ENCODE peak calls at places on chromosome 1, in eight cellular contexts. One of them, this sample, is unnamed.

GRCh38 chr1:13770769-13771168 is 70.8 kb downstream of the PRDM2 start:
- DNase-seq in HTR-8/SVneo: no peak
- DNase-seq in ovary: no peak
- DNase-seq in memory B cell: no peak
- DNase-seq in hypothalamus: no peak
- DNase-seq in T47D: no peak
- DNase-seq in heart left ventricle: no peak
- DNase-seq in A172: no peak
- DNase-seq in this sample: no peak

GRCh38 chr1:29962831-29963247 is 726.5 kb downstream of the PTPRU start:
- DNase-seq in HTR-8/SVneo: no peak
- DNase-seq in ovary: no peak
- DNase-seq in memory B cell: no peak
- DNase-seq in hypothalamus: no peak
- DNase-seq in T47D: no peak
- DNase-seq in heart left ventricle: no peak
- DNase-seq in A172: peak
- DNase-seq in this sample: no peak

GRCh38 chr1:231442735-231443134 is 20.6 kb upstream of the EGLN1 start:
- DNase-seq in HTR-8/SVneo: no peak
- DNase-seq in ovary: no peak
- DNase-seq in memory B cell: no peak
- DNase-seq in hypothalamus: no peak
- DNase-seq in T47D: no peak
- DNase-seq in heart left ventricle: no peak
- DNase-seq in A172: no peak
- DNase-seq in this sample: no peak

GRCh38 chr1:75338974-75339483 is 204.8 kb downstream of the LHX8 start:
- DNase-seq in HTR-8/SVneo: no peak
- DNase-seq in ovary: no peak
- DNase-seq in memory B cell: no peak
- DNase-seq in hypothalamus: no peak
- DNase-seq in T47D: no peak
- DNase-seq in heart left ventricle: no peak
- DNase-seq in A172: peak
- DNase-seq in this sample: no peak

GRCh38 chr1:2481885-2482284 is 5.8 kb downstream of the PLCH2 start:
- DNase-seq in HTR-8/SVneo: no peak
- DNase-seq in ovary: no peak
- DNase-seq in memory B cell: no peak
- DNase-seq in hypothalamus: no peak
- DNase-seq in T47D: no peak
- DNase-seq in heart left ventricle: no peak
- DNase-seq in A172: no peak
- DNase-seq in this sample: no peak

GRCh38 chr1:211343607-211344334 is 17.1 kb downstream of the TRAF5 start:
- DNase-seq in HTR-8/SVneo: no peak
- DNase-seq in ovary: no peak
- DNase-seq in memory B cell: no peak
- DNase-seq in hypothalamus: no peak
- DNase-seq in T47D: no peak
- DNase-seq in heart left ventricle: no peak
- DNase-seq in A172: no peak
- DNase-seq in this sample: no peak

GRCh38 chr1:8902765-8903164 is 24.3 kb upstream of the ENO1 start:
- DNase-seq in HTR-8/SVneo: no peak
- DNase-seq in ovary: no peak
- DNase-seq in memory B cell: no peak
- DNase-seq in hypothalamus: no peak
- DNase-seq in T47D: peak
- DNase-seq in heart left ventricle: no peak
- DNase-seq in A172: peak
- DNase-seq in this sample: no peak

GRCh38 chr1:245155186-245156040 is 628 bp downstream of the KIF26B start:
- DNase-seq in HTR-8/SVneo: no peak
- DNase-seq in ovary: no peak
- DNase-seq in memory B cell: peak
- DNase-seq in hypothalamus: no peak
- DNase-seq in T47D: no peak
- DNase-seq in heart left ventricle: no peak
- DNase-seq in A172: no peak
- DNase-seq in this sample: no peak

GRCh38 chr1:154741327-154741726 is 128.8 kb downstream of the KCNN3 start:
- DNase-seq in HTR-8/SVneo: no peak
- DNase-seq in ovary: no peak
- DNase-seq in memory B cell: no peak
- DNase-seq in hypothalamus: no peak
- DNase-seq in T47D: no peak
- DNase-seq in heart left ventricle: no peak
- DNase-seq in A172: no peak
- DNase-seq in this sample: no peak

GRCh38 chr1:75727571-75727970 is 3.1 kb downstream of the ACADM start:
- DNase-seq in HTR-8/SVneo: no peak
- DNase-seq in ovary: no peak
- DNase-seq in memory B cell: no peak
- DNase-seq in hypothalamus: no peak
- DNase-seq in T47D: no peak
- DNase-seq in heart left ventricle: no peak
- DNase-seq in A172: no peak
- DNase-seq in this sample: no peak

GRCh38 chr1:206986402-206986801 is 16.1 kb upstream of the FCAMR start:
- DNase-seq in HTR-8/SVneo: no peak
- DNase-seq in ovary: no peak
- DNase-seq in memory B cell: no peak
- DNase-seq in hypothalamus: no peak
- DNase-seq in T47D: no peak
- DNase-seq in heart left ventricle: no peak
- DNase-seq in A172: no peak
- DNase-seq in this sample: no peak

GRCh38 chr1:119871881-119872280 is 24.4 kb downstream of the ADAM30 start:
- DNase-seq in HTR-8/SVneo: no peak
- DNase-seq in ovary: no peak
- DNase-seq in memory B cell: no peak
- DNase-seq in hypothalamus: no peak
- DNase-seq in T47D: no peak
- DNase-seq in heart left ventricle: no peak
- DNase-seq in A172: no peak
- DNase-seq in this sample: no peak

GRCh38 chr1:12507631-12508030 is 110.4 kb downstream of the DHRS3 start:
- DNase-seq in HTR-8/SVneo: no peak
- DNase-seq in ovary: no peak
- DNase-seq in memory B cell: no peak
- DNase-seq in hypothalamus: no peak
- DNase-seq in T47D: no peak
- DNase-seq in heart left ventricle: no peak
- DNase-seq in A172: no peak
- DNase-seq in this sample: no peak

GRCh38 chr1:79472067-79472656 is 465.6 kb upstream of the ADGRL4 start:
- DNase-seq in HTR-8/SVneo: no peak
- DNase-seq in ovary: no peak
- DNase-seq in memory B cell: no peak
- DNase-seq in hypothalamus: no peak
- DNase-seq in T47D: no peak
- DNase-seq in heart left ventricle: no peak
- DNase-seq in A172: no peak
- DNase-seq in this sample: no peak

GRCh38 chr1:22712502-22713271 is 2.0 kb downstream of the EPHB2 start:
- DNase-seq in HTR-8/SVneo: peak
- DNase-seq in ovary: no peak
- DNase-seq in memory B cell: no peak
- DNase-seq in hypothalamus: no peak
- DNase-seq in T47D: no peak
- DNase-seq in heart left ventricle: no peak
- DNase-seq in A172: peak
- DNase-seq in this sample: peak

GRCh38 chr1:100699744-100700143 is 19.8 kb upstream of the VCAM1 start:
- DNase-seq in HTR-8/SVneo: no peak
- DNase-seq in ovary: no peak
- DNase-seq in memory B cell: no peak
- DNase-seq in hypothalamus: no peak
- DNase-seq in T47D: no peak
- DNase-seq in heart left ventricle: no peak
- DNase-seq in A172: no peak
- DNase-seq in this sample: no peak

GRCh38 chr1:27026621-27027574 is 14.2 kb upstream of the TENT5B start:
- DNase-seq in HTR-8/SVneo: no peak
- DNase-seq in ovary: no peak
- DNase-seq in memory B cell: no peak
- DNase-seq in hypothalamus: no peak
- DNase-seq in T47D: peak
- DNase-seq in heart left ventricle: no peak
- DNase-seq in A172: peak
- DNase-seq in this sample: peak

GRCh38 chr1:196075621-196076020 is 532.6 kb downstream of the KCNT2 start:
- DNase-seq in HTR-8/SVneo: no peak
- DNase-seq in ovary: no peak
- DNase-seq in memory B cell: no peak
- DNase-seq in hypothalamus: no peak
- DNase-seq in T47D: no peak
- DNase-seq in heart left ventricle: no peak
- DNase-seq in A172: no peak
- DNase-seq in this sample: no peak

GRCh38 chr1:19752083-19752696 is 47.5 kb downstream of the TMCO4 start:
- DNase-seq in HTR-8/SVneo: no peak
- DNase-seq in ovary: no peak
- DNase-seq in memory B cell: no peak
- DNase-seq in hypothalamus: no peak
- DNase-seq in T47D: no peak
- DNase-seq in heart left ventricle: no peak
- DNase-seq in A172: peak
- DNase-seq in this sample: no peak

GRCh38 chr1:201660931-201661822 is 122.2 kb downstream of the NAV1 start:
- DNase-seq in HTR-8/SVneo: no peak
- DNase-seq in ovary: no peak
- DNase-seq in memory B cell: no peak
- DNase-seq in hypothalamus: no peak
- DNase-seq in T47D: peak
- DNase-seq in heart left ventricle: no peak
- DNase-seq in A172: no peak
- DNase-seq in this sample: no peak

GRCh38 chr1:24699628-24700027 is 45.6 kb upstream of the CLIC4 start:
- DNase-seq in HTR-8/SVneo: no peak
- DNase-seq in ovary: no peak
- DNase-seq in memory B cell: no peak
- DNase-seq in hypothalamus: no peak
- DNase-seq in T47D: no peak
- DNase-seq in heart left ventricle: no peak
- DNase-seq in A172: no peak
- DNase-seq in this sample: no peak

GRCh38 chr1:222369991-222370910 is 177.7 kb downstream of the HHIPL2 start:
- DNase-seq in HTR-8/SVneo: peak
- DNase-seq in ovary: no peak
- DNase-seq in memory B cell: no peak
- DNase-seq in hypothalamus: no peak
- DNase-seq in T47D: no peak
- DNase-seq in heart left ventricle: no peak
- DNase-seq in A172: peak
- DNase-seq in this sample: peak

GRCh38 chr1:99738858-99739465 is 27.5 kb downstream of the FRRS1 start:
- DNase-seq in HTR-8/SVneo: no peak
- DNase-seq in ovary: no peak
- DNase-seq in memory B cell: no peak
- DNase-seq in hypothalamus: no peak
- DNase-seq in T47D: no peak
- DNase-seq in heart left ventricle: no peak
- DNase-seq in A172: no peak
- DNase-seq in this sample: no peak